ENCODE peak calls at places on chromosomes 13 and 19, in four cellular contexts. One of them, this sample, is unnamed.

GRCh38 chr13:68369739-68370138 is 1139.6 kb upstream of the PCDH9 start:
- DNase-seq in colonic mucosa: no peak
- DNase-seq in HS-5: no peak
- DNase-seq in progenitor cell of endocrine pancreas: no peak
- DNase-seq in this sample: no peak

GRCh38 chr13:97316390-97316789 is 94.3 kb downstream of the MBNL2 start:
- DNase-seq in progenitor cell of endocrine pancreas: no peak
- DNase-seq in HS-5: no peak
- DNase-seq in colonic mucosa: no peak
- DNase-seq in this sample: no peak

GRCh38 chr13:27825153-27825552 is 32.9 kb downstream of the GSX1 start:
- DNase-seq in progenitor cell of endocrine pancreas: no peak
- DNase-seq in colonic mucosa: no peak
- DNase-seq in HS-5: no peak
- DNase-seq in this sample: no peak

GRCh38 chr19:9672893-9673292 is 2.0 kb downstream of the ZNF562 start:
- DNase-seq in progenitor cell of endocrine pancreas: no peak
- DNase-seq in colonic mucosa: no peak
- DNase-seq in HS-5: no peak
- DNase-seq in this sample: no peak

GRCh38 chr13:114132419-114133121 is at the start of gene RASA3:
- DNase-seq in colonic mucosa: peak
- DNase-seq in progenitor cell of endocrine pancreas: peak
- DNase-seq in HS-5: no peak
- DNase-seq in this sample: peak

GRCh38 chr13:21025539-21025938 is 35.8 kb downstream of the LATS2 start:
- DNase-seq in progenitor cell of endocrine pancreas: no peak
- DNase-seq in HS-5: no peak
- DNase-seq in colonic mucosa: no peak
- DNase-seq in this sample: no peak

GRCh38 chr13:113654591-113655357 is 3.2 kb downstream of the ATP4B start:
- DNase-seq in progenitor cell of endocrine pancreas: no peak
- DNase-seq in colonic mucosa: no peak
- DNase-seq in HS-5: no peak
- DNase-seq in this sample: no peak

GRCh38 chr13:48776396-48776795 is 122.7 kb downstream of the CYSLTR2 start:
- DNase-seq in HS-5: no peak
- DNase-seq in progenitor cell of endocrine pancreas: no peak
- DNase-seq in colonic mucosa: no peak
- DNase-seq in this sample: no peak

GRCh38 chr13:98918771-98919170 is 59.1 kb downstream of the DOCK9 start:
- DNase-seq in progenitor cell of endocrine pancreas: no peak
- DNase-seq in HS-5: no peak
- DNase-seq in colonic mucosa: no peak
- DNase-seq in this sample: peak

GRCh38 chr19:1590641-1591397 is 1.8 kb downstream of the MBD3 start:
- DNase-seq in HS-5: no peak
- DNase-seq in colonic mucosa: no peak
- DNase-seq in progenitor cell of endocrine pancreas: no peak
- DNase-seq in this sample: no peak

GRCh38 chr19:4130635-4131438 is 6.9 kb upstream of the MAP2K2 start:
- DNase-seq in progenitor cell of endocrine pancreas: no peak
- DNase-seq in HS-5: peak
- DNase-seq in colonic mucosa: no peak
- DNase-seq in this sample: no peak

GRCh38 chr13:41565221-41565620 is 107.9 kb downstream of the RGCC start:
- DNase-seq in HS-5: peak
- DNase-seq in progenitor cell of endocrine pancreas: no peak
- DNase-seq in colonic mucosa: no peak
- DNase-seq in this sample: no peak

GRCh38 chr19:6117534-6117933 is 7.2 kb upstream of the RFX2 start:
- DNase-seq in colonic mucosa: no peak
- DNase-seq in HS-5: no peak
- DNase-seq in progenitor cell of endocrine pancreas: no peak
- DNase-seq in this sample: no peak

GRCh38 chr19:47013041-47013517 is 6.6 kb upstream of the NPAS1 start:
- DNase-seq in progenitor cell of endocrine pancreas: peak
- DNase-seq in HS-5: peak
- DNase-seq in colonic mucosa: peak
- DNase-seq in this sample: peak

GRCh38 chr13:113275387-113275786 is 21.7 kb upstream of the LAMP1 start:
- DNase-seq in progenitor cell of endocrine pancreas: peak
- DNase-seq in HS-5: peak
- DNase-seq in colonic mucosa: peak
- DNase-seq in this sample: peak

GRCh38 chr13:30991922-30992321 is 59.5 kb downstream of the TEX26 start:
- DNase-seq in HS-5: no peak
- DNase-seq in progenitor cell of endocrine pancreas: no peak
- DNase-seq in colonic mucosa: no peak
- DNase-seq in this sample: no peak

GRCh38 chr19:11242864-11243797 is 3.7 kb downstream of the ANGPTL8 start:
- DNase-seq in HS-5: no peak
- DNase-seq in progenitor cell of endocrine pancreas: peak
- DNase-seq in colonic mucosa: peak
- DNase-seq in this sample: peak

GRCh38 chr13:43785681-43786471 is 896 bp downstream of the ENOX1 start:
- DNase-seq in HS-5: no peak
- DNase-seq in progenitor cell of endocrine pancreas: peak
- DNase-seq in colonic mucosa: peak
- DNase-seq in this sample: peak

GRCh38 chr13:114089341-114089740 is 43.1 kb downstream of the RASA3 start:
- DNase-seq in colonic mucosa: no peak
- DNase-seq in progenitor cell of endocrine pancreas: no peak
- DNase-seq in HS-5: no peak
- DNase-seq in this sample: no peak